ENCODE peak calls at places on chromosomes 13 and 19, in eight cellular contexts. G is SK-N-MC, A is mesenchymal stem cell, D is neuronal stem cell, O is kidney, L is mammary epithelial cell, R is fibroblast of lung, F is Karpas-422. E is an unnamed sample.

GRCh38 chr13:113828282-113828825 is 35.5 kb downstream of the GAS6 start:
- DNase-seq in G (no peak), A (no peak), D (no peak), O (peak; percentile 36), L (no peak), R (no peak), F (no peak), E (no peak)

GRCh38 chr13:27131202-27131623 is 40.4 kb downstream of the USP12 start:
- DNase-seq in G (no peak), A (no peak), D (no peak), O (no peak), L (peak; percentile 98), R (no peak), F (no peak), E (peak; percentile 16)

GRCh38 chr13:40777166-40777956 is 6.4 kb upstream of the MRPS31 start:
- DNase-seq in G (no peak), A (peak; percentile 70), D (peak; percentile 40), O (no peak), L (peak; percentile 47), R (peak; percentile 63), F (peak; percentile 92), E (peak; percentile 70)

GRCh38 chr13:30924726-30925125 is 7.7 kb upstream of the TEX26 start:
- DNase-seq in G (no peak), A (no peak), D (no peak), O (no peak), L (no peak), R (no peak), F (no peak), E (no peak)

GRCh38 chr19:46090444-46090843 is 34.0 kb downstream of the IGFL3 start:
- DNase-seq in G (no peak), A (no peak), D (no peak), O (no peak), L (no peak), R (no peak), F (no peak), E (no peak)

GRCh38 chr19:17841810-17842662 is 5.7 kb downstream of the JAK3 start:
- DNase-seq in G (peak; percentile 47), A (peak; percentile 86), D (peak; percentile 99), O (peak; percentile 96), L (peak; percentile 46), R (peak; percentile 83), F (peak; percentile 79), E (peak; percentile 72)

GRCh38 chr13:92574499-92574898 is 652.1 kb upstream of the GPC6 start:
- DNase-seq in G (no peak), A (no peak), D (no peak), O (no peak), L (peak; percentile 47), R (no peak), F (no peak), E (no peak)

GRCh38 chr13:48890386-48890785 is 85.3 kb upstream of the FNDC3A start:
- DNase-seq in G (no peak), A (no peak), D (no peak), O (no peak), L (no peak), R (no peak), F (no peak), E (no peak)

GRCh38 chr19:4557971-4558941 is 1.2 kb downstream of the SEMA6B start:
- DNase-seq in G (no peak), A (peak; percentile 22), D (no peak), O (no peak), L (no peak), R (no peak), F (peak; percentile 58), E (peak; percentile 61)

GRCh38 chr13:111343186-111343805 is 22.9 kb downstream of the TEX29 start:
- DNase-seq in G (no peak), A (no peak), D (no peak), O (peak; percentile 33), L (no peak), R (no peak), F (no peak), E (no peak)

GRCh38 chr13:104024416-104025170 is 958.4 kb upstream of the SLC10A2 start:
- DNase-seq in G (no peak), A (peak; percentile 87), D (no peak), O (no peak), L (peak; percentile 13), R (peak; percentile 72), F (no peak), E (peak; percentile 76)

GRCh38 chr13:73040479-73040878 is 18.3 kb upstream of the KLF5 start:
- DNase-seq in G (no peak), A (no peak), D (no peak), O (no peak), L (no peak), R (no peak), F (no peak), E (no peak)

GRCh38 chr13:97067342-97067895 is 73.1 kb upstream of the OXGR1 start:
- DNase-seq in G (no peak), A (peak; percentile 33), D (no peak), O (no peak), L (no peak), R (peak; percentile 22), F (no peak), E (no peak)

GRCh38 chr13:29702912-29703351 is 107.4 kb upstream of the SLC7A1 start:
- DNase-seq in G (no peak), A (peak; percentile 97), D (no peak), O (peak; percentile 80), L (peak; percentile 90), R (peak; percentile 76), F (no peak), E (peak; percentile 77)

GRCh38 chr13:100818706-100819105 is 144.1 kb upstream of the TMTC4 start:
- DNase-seq in G (no peak), A (no peak), D (no peak), O (no peak), L (no peak), R (no peak), F (no peak), E (no peak)

GRCh38 chr19:52398091-52398461 is 427 bp downstream of the ZNF528 start:
- DNase-seq in G (no peak), A (no peak), D (no peak), O (no peak), L (no peak), R (no peak), F (no peak), E (no peak)

GRCh38 chr19:51127032-51127431 is 2.3 kb downstream of the SIGLEC9 start:
- DNase-seq in G (no peak), A (no peak), D (no peak), O (no peak), L (no peak), R (no peak), F (no peak), E (no peak)

GRCh38 chr19:13366529-13367143 is 139.6 kb downstream of the CACNA1A start:
- DNase-seq in G (peak; percentile 2), A (no peak), D (peak; percentile 30), O (no peak), L (peak; percentile 5), R (peak; percentile 31), F (peak; percentile 79), E (peak; percentile 28)

GRCh38 chr13:112806761-112807652 is 117.2 kb downstream of the ATP11A start:
- DNase-seq in G (no peak), A (no peak), D (no peak), O (no peak), L (no peak), R (peak; percentile 28), F (no peak), E (no peak)

GRCh38 chr13:41122838-41123237 is 9.8 kb downstream of the KBTBD6 start:
- DNase-seq in G (no peak), A (no peak), D (no peak), O (no peak), L (peak; percentile 56), R (no peak), F (no peak), E (no peak)

GRCh38 chr19:33514885-33515485 is 6.6 kb downstream of the PEPD start:
- DNase-seq in G (no peak), A (peak; percentile 2), D (no peak), O (no peak), L (no peak), R (peak; percentile 6), F (no peak), E (no peak)

GRCh38 chr13:51397262-51397933 is 55.4 kb downstream of the INTS6 start:
- DNase-seq in G (no peak), A (peak; percentile 94), D (no peak), O (no peak), L (no peak), R (peak; percentile 69), F (no peak), E (no peak)

DNA sequence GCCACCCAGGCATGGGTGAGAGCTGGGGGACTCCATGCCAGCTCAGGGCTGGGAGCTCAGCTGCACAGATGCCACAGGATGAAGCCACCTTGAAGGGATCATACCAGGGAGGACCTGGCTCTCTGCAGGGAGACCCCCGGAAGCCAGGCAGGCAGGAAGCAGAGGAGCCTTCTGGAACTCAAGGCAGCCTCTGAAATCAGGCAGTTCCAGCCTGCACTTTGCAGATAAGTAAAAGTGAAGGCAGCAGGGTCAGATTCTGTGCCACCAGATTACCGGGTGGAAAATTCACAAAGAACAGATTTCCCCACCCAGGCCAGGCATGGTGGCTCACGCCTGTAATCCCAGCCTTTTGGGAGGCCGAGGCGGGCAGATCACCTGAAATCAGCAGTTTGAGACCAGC is 2.5 kb downstream of the TMEM259 start:
- DNase-seq in G (no peak), A (no peak), D (no peak), O (no peak), L (no peak), R (no peak), F (no peak), E (no peak)
- H3K9ac ChIP-seq in G (peak overlapping the region; percentile 8), A (peak overlapping the region; percentile 90), D (no peak overlapping the region), O (no peak overlapping the region), L (no peak overlapping the region), R (no peak overlapping the region), F (peak overlapping the region; percentile 100), E (no peak overlapping the region)

GRCh38 chr19:1469200-1469935 is 9.6 kb downstream of the C19orf25 start:
- DNase-seq in G (no peak), A (no peak), D (no peak), O (peak; percentile 76), L (no peak), R (no peak), F (peak; percentile 83), E (no peak)
- H3K9ac ChIP-seq in G (no peak overlapping the region), A (no peak overlapping the region), D (peak overlapping the region; percentile 70), O (no peak overlapping the region), L (no peak overlapping the region), R (no peak overlapping the region), F (peak overlapping the region; percentile 69), E (no peak overlapping the region)

GRCh38 chr13:110319774-110320509 is 12.9 kb downstream of the COL4A2 start:
- DNase-seq in G (no peak), A (peak; percentile 86), D (no peak), O (peak; percentile 95), L (peak; percentile 78), R (peak; percentile 43), F (no peak), E (peak; percentile 87)
- H3K9ac ChIP-seq in G (no peak overlapping the region), A (no peak overlapping the region), D (no peak overlapping the region), O (peak overlapping the region; percentile 72), L (peak overlapping the region; percentile 33), R (no peak overlapping the region), F (no peak overlapping the region), E (peak overlapping the region; percentile 85)

DNA sequence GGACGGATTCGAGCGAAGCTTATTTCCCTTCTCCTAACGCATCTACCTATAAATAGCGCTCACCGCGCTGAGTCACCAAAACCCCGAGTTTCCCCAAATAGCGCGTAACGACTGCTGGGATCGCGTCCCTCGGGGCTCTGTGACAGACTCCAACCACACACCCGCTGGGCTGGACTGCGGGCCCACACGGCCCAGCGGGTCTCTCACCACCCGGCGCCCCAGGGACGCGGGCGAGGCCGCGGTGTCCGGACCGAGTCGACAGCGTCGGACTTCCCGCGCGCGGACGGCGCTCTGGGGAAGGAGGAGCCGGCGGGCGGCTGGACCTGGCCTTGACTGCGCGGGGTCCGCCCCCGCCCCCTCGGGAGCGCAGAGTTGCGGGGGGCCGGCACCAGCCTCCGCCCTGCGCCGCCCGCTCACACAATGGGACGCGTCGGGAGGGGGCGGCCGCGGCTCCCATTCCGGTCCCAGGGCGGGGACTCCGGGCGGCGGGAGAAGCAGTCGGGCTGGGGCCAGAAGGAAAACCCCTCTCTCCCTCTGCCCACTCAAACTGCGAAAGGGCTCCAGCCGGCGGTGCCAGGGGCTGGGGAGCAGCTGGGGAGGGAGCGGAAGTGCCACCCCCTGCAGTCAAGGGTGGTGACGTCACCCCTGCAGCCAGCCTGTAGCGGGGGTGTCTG is 108.8 kb downstream of the KCNRG start:
- DNase-seq in G (no peak), A (peak; percentile 96), D (peak; percentile 56), O (peak; percentile 99), L (peak; percentile 92), R (peak; percentile 78), F (peak; percentile 80), E (peak; percentile 95)
- H3K9ac ChIP-seq in G (peak overlapping the region; percentile 92), A (peak overlapping the region; percentile 98), D (peak overlapping the region; percentile 83), O (peak overlapping the region; percentile 88), L (peak overlapping the region; percentile 86), R (peak overlapping the region; percentile 94), F (peak overlapping the region; percentile 98), E (peak overlapping the region; percentile 82)